ENCODE peak calls at places on chromosomes 3 and 15, in nine cellular contexts. G is RWPE1, U is C1 segment of cervical spinal cord, K is T-helper 2 cell, Z is hippocampal formation, Q is breast epithelium, A is NCI-H460, R is HT1080, E is natural killer cell. O is an unnamed sample.

GRCh38 chr15:51121118-51121517 is 26.4 kb upstream of the TNFAIP8L3 start:
- DNase-seq in Q (no peak), G (peak), R (peak), K (no peak), U (no peak), Z (no peak), E (no peak), A (no peak), O (no peak)

GRCh38 chr3:65914740-65915366 is 123.9 kb downstream of the MAGI1 start:
- DNase-seq in Z (no peak), R (peak), A (no peak), K (no peak), E (no peak), U (no peak), G (no peak), Q (no peak), O (no peak)

GRCh38 chr15:74243431-74243830 is 7.3 kb downstream of the CCDC33 start:
- DNase-seq in A (no peak), Z (no peak), E (no peak), R (no peak), U (no peak), G (no peak), Q (no peak), K (no peak), O (no peak)

GRCh38 chr3:36944641-36945270 is at the start of gene TRANK1:
- DNase-seq in G (peak), K (peak), Q (peak), E (peak), A (no peak), R (no peak), U (peak), Z (peak), O (peak)

GRCh38 chr3:108008106-108008505 is 82.7 kb downstream of the CD47 start:
- DNase-seq in Z (no peak), R (no peak), Q (no peak), E (no peak), G (no peak), U (no peak), A (no peak), K (no peak), O (no peak)

GRCh38 chr15:52021128-52021671 is 2.2 kb downstream of the MAPK6 start:
- DNase-seq in Z (no peak), E (no peak), R (peak), Q (peak), A (peak), U (no peak), G (peak), K (peak), O (peak)

GRCh38 chr3:134189848-134190247 is 60.8 kb downstream of the RYK start:
- DNase-seq in Z (no peak), E (no peak), U (no peak), R (no peak), A (no peak), Q (no peak), K (no peak), G (no peak), O (no peak)

GRCh38 chr3:180744226-180744625 is 64.9 kb upstream of the CCDC39 start:
- DNase-seq in U (no peak), E (no peak), K (no peak), G (no peak), R (no peak), Q (no peak), A (no peak), Z (no peak), O (no peak)

GRCh38 chr3:122258757-122259371 is 66.2 kb upstream of the CSTA start:
- DNase-seq in U (no peak), A (peak), K (peak), Z (peak), G (peak), Q (peak), R (peak), E (no peak), O (peak)